ENCODE peak calls at places on chromosomes 6 and 20, in five cellular contexts. B, Q, M, N and P are unnamed samples.

GRCh38 chr6:91386204-91386603 is 799.3 kb upstream of the MAP3K7 start:
- DNase-seq in B (no peak), Q (no peak), M (no peak), N (no peak), P (no peak)

GRCh38 chr6:131792091-131792496 is 15.7 kb upstream of the ENPP1 start:
- DNase-seq in B (no peak), Q (no peak), M (no peak), N (no peak), P (no peak)

GRCh38 chr6:104784884-104785283 is 74.8 kb downstream of the HACE1 start:
- DNase-seq in B (no peak), Q (no peak), M (no peak), N (peak), P (no peak)

GRCh38 chr20:9374068-9374467 is 140.3 kb upstream of the LAMP5 start:
- DNase-seq in B (no peak), Q (no peak), M (no peak), N (no peak), P (no peak)

GRCh38 chr6:26187981-26188635 is 100.9 kb downstream of the HFE start:
- DNase-seq in B (no peak), Q (no peak), M (peak), N (no peak), P (no peak)

GRCh38 chr6:4506806-4507205 is 269.4 kb upstream of the CDYL start:
- DNase-seq in B (no peak), Q (no peak), M (no peak), N (no peak), P (no peak)

GRCh38 chr6:73521351-73522254 is 771 bp upstream of the EEF1A1 start:
- DNase-seq in B (peak), Q (peak), M (no peak), N (peak), P (no peak)

GRCh38 chr20:59567585-59568508 is 36.5 kb upstream of the PHACTR3 start:
- DNase-seq in B (no peak), Q (no peak), M (no peak), N (no peak), P (no peak)

GRCh38 chr6:18586133-18586532 is 199.0 kb downstream of the RNF144B start:
- DNase-seq in B (no peak), Q (no peak), M (no peak), N (no peak), P (no peak)

GRCh38 chr6:45502446-45502845 is 124.7 kb upstream of the SUPT3H start:
- DNase-seq in B (no peak), Q (no peak), M (no peak), N (no peak), P (no peak)

GRCh38 chr6:89667872-89668556 is 29.5 kb upstream of the LYRM2 start:
- DNase-seq in B (no peak), Q (no peak), M (no peak), N (no peak), P (no peak)